ENCODE peak calls at places on chromosomes 5 and 9, in four cellular contexts. One of them, this sample, is unnamed. For H3K36me3, the result is how much of the 10 kb centered on the place peaks cover.

GRCh38 chr9:92657296-92658094 is 12.4 kb downstream of the IPPK start:
- DNase-seq in mesendoderm: peak
- DNase-seq in naive thymus-derived CD4-positive, alpha-beta T cell: no peak
- DNase-seq in SK-N-MC: no peak
- DNase-seq in this sample: no peak

GRCh38 chr5:33549982-33550567 is 109.3 kb downstream of the TARS1 start:
- DNase-seq in naive thymus-derived CD4-positive, alpha-beta T cell: no peak
- DNase-seq in mesendoderm: no peak
- DNase-seq in SK-N-MC: no peak
- DNase-seq in this sample: no peak

GRCh38 chr5:21145376-21145775 is 1157.4 kb upstream of the CDH18 start:
- DNase-seq in mesendoderm: no peak
- DNase-seq in naive thymus-derived CD4-positive, alpha-beta T cell: no peak
- DNase-seq in SK-N-MC: no peak
- DNase-seq in this sample: no peak

GRCh38 chr5:172403191-172403794 is 51.0 kb downstream of the SH3PXD2B start:
- DNase-seq in SK-N-MC: no peak
- DNase-seq in naive thymus-derived CD4-positive, alpha-beta T cell: no peak
- DNase-seq in mesendoderm: no peak
- DNase-seq in this sample: no peak

GRCh38 chr9:96486351-96487029 is 36.5 kb downstream of the HABP4 start:
- DNase-seq in naive thymus-derived CD4-positive, alpha-beta T cell: no peak
- DNase-seq in mesendoderm: no peak
- DNase-seq in SK-N-MC: no peak
- DNase-seq in this sample: no peak

GRCh38 chr5:51371052-51371451 is 12.2 kb upstream of the ISL1 start:
- DNase-seq in naive thymus-derived CD4-positive, alpha-beta T cell: no peak
- DNase-seq in SK-N-MC: no peak
- DNase-seq in mesendoderm: no peak
- DNase-seq in this sample: no peak

GRCh38 chr5:169125571-169125970 is 175.4 kb downstream of the SLIT3 start:
- DNase-seq in mesendoderm: peak
- DNase-seq in SK-N-MC: no peak
- DNase-seq in naive thymus-derived CD4-positive, alpha-beta T cell: no peak
- DNase-seq in this sample: no peak

GRCh38 chr5:96067902-96068614 is 106.4 kb upstream of the ELL2 start:
- DNase-seq in mesendoderm: peak
- DNase-seq in naive thymus-derived CD4-positive, alpha-beta T cell: no peak
- DNase-seq in SK-N-MC: no peak
- DNase-seq in this sample: no peak

GRCh38 chr5:10595678-10596309 is 31.9 kb downstream of the ANKRD33B start:
- DNase-seq in mesendoderm: no peak
- DNase-seq in naive thymus-derived CD4-positive, alpha-beta T cell: no peak
- DNase-seq in SK-N-MC: no peak
- DNase-seq in this sample: no peak

GRCh38 chr9:34454571-34455065 is 3.8 kb downstream of the FAM219A start:
- DNase-seq in SK-N-MC: no peak
- DNase-seq in naive thymus-derived CD4-positive, alpha-beta T cell: no peak
- DNase-seq in mesendoderm: peak
- DNase-seq in this sample: no peak

GRCh38 chr9:94868462-94868861 is 142.0 kb downstream of the AOPEP start:
- DNase-seq in SK-N-MC: no peak
- DNase-seq in naive thymus-derived CD4-positive, alpha-beta T cell: no peak
- DNase-seq in mesendoderm: no peak
- DNase-seq in this sample: no peak

GRCh38 chr5:170773031-170773985 is 10.2 kb upstream of the GABRP start:
- DNase-seq in naive thymus-derived CD4-positive, alpha-beta T cell: no peak
- DNase-seq in mesendoderm: peak
- DNase-seq in SK-N-MC: no peak
- DNase-seq in this sample: no peak

GRCh38 chr9:71608825-71609452 is 159.4 kb downstream of the CEMIP2 start:
- DNase-seq in naive thymus-derived CD4-positive, alpha-beta T cell: no peak
- DNase-seq in mesendoderm: peak
- DNase-seq in SK-N-MC: no peak
- DNase-seq in this sample: no peak

GRCh38 chr5:129172561-129172960 is 78.0 kb downstream of the ISOC1 start:
- DNase-seq in SK-N-MC: no peak
- DNase-seq in mesendoderm: peak
- DNase-seq in naive thymus-derived CD4-positive, alpha-beta T cell: no peak
- DNase-seq in this sample: no peak

GRCh38 chr9:35748858-35749514 is at the start of the genes GBA2 and RGP1:
- DNase-seq in mesendoderm: peak
- DNase-seq in SK-N-MC: no peak
- DNase-seq in naive thymus-derived CD4-positive, alpha-beta T cell: peak
- DNase-seq in this sample: peak

GRCh38 chr5:125186911-125187375 is 440.5 kb upstream of the ZNF608 start:
- DNase-seq in SK-N-MC: no peak
- DNase-seq in mesendoderm: no peak
- DNase-seq in naive thymus-derived CD4-positive, alpha-beta T cell: no peak
- DNase-seq in this sample: no peak

GRCh38 chr9:70046274-70047070 is 2.8 kb downstream of the MAMDC2 start:
- DNase-seq in naive thymus-derived CD4-positive, alpha-beta T cell: no peak
- DNase-seq in SK-N-MC: no peak
- DNase-seq in mesendoderm: peak
- DNase-seq in this sample: no peak

GRCh38 chr9:36317766-36318165 is 59.5 kb upstream of the GNE start:
- DNase-seq in naive thymus-derived CD4-positive, alpha-beta T cell: no peak
- DNase-seq in SK-N-MC: no peak
- DNase-seq in mesendoderm: peak
- DNase-seq in this sample: no peak

GRCh38 chr5:179771496-179771895 is 22.3 kb upstream of the LTC4S start:
- DNase-seq in naive thymus-derived CD4-positive, alpha-beta T cell: no peak
- DNase-seq in mesendoderm: no peak
- DNase-seq in SK-N-MC: no peak
- DNase-seq in this sample: no peak

GRCh38 chr5:67146574-67146973 is 50.0 kb downstream of the CD180 start:
- DNase-seq in SK-N-MC: peak
- DNase-seq in mesendoderm: no peak
- DNase-seq in naive thymus-derived CD4-positive, alpha-beta T cell: no peak
- DNase-seq in this sample: no peak

GRCh38 chr9:101457003-101457402 is 21.4 kb upstream of the ALDOB start:
- DNase-seq in naive thymus-derived CD4-positive, alpha-beta T cell: no peak
- DNase-seq in SK-N-MC: no peak
- DNase-seq in mesendoderm: peak
- DNase-seq in this sample: no peak

GRCh38 chr9:134268308-134268724 is 57.9 kb upstream of the RXRA start:
- DNase-seq in mesendoderm: no peak
- DNase-seq in naive thymus-derived CD4-positive, alpha-beta T cell: no peak
- DNase-seq in SK-N-MC: no peak
- DNase-seq in this sample: no peak

GRCh38 chr5:40679998-40680681 is 425 bp downstream of the PTGER4 start:
- DNase-seq in naive thymus-derived CD4-positive, alpha-beta T cell: peak
- DNase-seq in SK-N-MC: no peak
- DNase-seq in mesendoderm: peak
- DNase-seq in this sample: peak

GRCh38 chr9:108049026-108049591 is 559.5 kb upstream of the KLF4 start:
- DNase-seq in SK-N-MC: no peak
- DNase-seq in mesendoderm: peak
- DNase-seq in naive thymus-derived CD4-positive, alpha-beta T cell: no peak
- DNase-seq in this sample: no peak

GRCh38 chr5:109388407-109388806 is 21.4 kb downstream of the PJA2 start:
- DNase-seq in naive thymus-derived CD4-positive, alpha-beta T cell: no peak
- DNase-seq in mesendoderm: peak
- DNase-seq in SK-N-MC: no peak
- DNase-seq in this sample: no peak

GRCh38 chr9:120474579-120475243 is 105.3 kb downstream of the CDK5RAP2 start:
- DNase-seq in mesendoderm: no peak
- DNase-seq in naive thymus-derived CD4-positive, alpha-beta T cell: no peak
- DNase-seq in SK-N-MC: no peak
- DNase-seq in this sample: no peak

DNA sequence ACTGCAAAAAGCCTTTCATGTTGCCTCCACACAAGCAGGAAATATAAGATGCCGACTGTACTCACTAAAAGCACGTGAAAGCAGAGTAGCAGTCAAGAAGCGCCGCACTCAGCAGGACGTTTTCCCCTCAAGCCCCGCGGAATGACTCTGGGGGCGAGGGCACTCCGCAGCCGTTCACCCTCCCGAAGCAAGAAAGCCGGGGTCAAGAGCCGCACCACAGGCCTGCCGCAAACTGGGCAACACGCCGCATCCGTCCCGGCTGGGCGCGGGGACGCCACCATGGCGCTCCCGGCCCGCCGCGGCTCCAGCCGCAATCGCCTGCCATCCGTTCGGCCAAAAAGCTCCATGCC is 364 bp downstream of the RPS6 start:
- DNase-seq in mesendoderm: no peak
- DNase-seq in SK-N-MC: no peak
- DNase-seq in naive thymus-derived CD4-positive, alpha-beta T cell: no peak
- DNase-seq in this sample: peak
- H3K36me3 ChIP-seq in mesendoderm: under half
- H3K36me3 ChIP-seq in SK-N-MC: under half
- H3K36me3 ChIP-seq in naive thymus-derived CD4-positive, alpha-beta T cell: under half
- H3K36me3 ChIP-seq in this sample: under half

GRCh38 chr9:111915425-111915758 is 18.8 kb downstream of the UGCG start:
- DNase-seq in mesendoderm: no peak
- DNase-seq in naive thymus-derived CD4-positive, alpha-beta T cell: no peak
- DNase-seq in SK-N-MC: no peak
- DNase-seq in this sample: no peak
- H3K36me3 ChIP-seq in mesendoderm: under half
- H3K36me3 ChIP-seq in naive thymus-derived CD4-positive, alpha-beta T cell: under half
- H3K36me3 ChIP-seq in SK-N-MC: under half
- H3K36me3 ChIP-seq in this sample: under half

GRCh38 chr5:463301-463700 is 20.3 kb downstream of the EXOC3 start:
- DNase-seq in SK-N-MC: no peak
- DNase-seq in naive thymus-derived CD4-positive, alpha-beta T cell: no peak
- DNase-seq in mesendoderm: no peak
- DNase-seq in this sample: no peak
- H3K36me3 ChIP-seq in SK-N-MC: under half
- H3K36me3 ChIP-seq in naive thymus-derived CD4-positive, alpha-beta T cell: under half
- H3K36me3 ChIP-seq in mesendoderm: under half
- H3K36me3 ChIP-seq in this sample: under half

DNA sequence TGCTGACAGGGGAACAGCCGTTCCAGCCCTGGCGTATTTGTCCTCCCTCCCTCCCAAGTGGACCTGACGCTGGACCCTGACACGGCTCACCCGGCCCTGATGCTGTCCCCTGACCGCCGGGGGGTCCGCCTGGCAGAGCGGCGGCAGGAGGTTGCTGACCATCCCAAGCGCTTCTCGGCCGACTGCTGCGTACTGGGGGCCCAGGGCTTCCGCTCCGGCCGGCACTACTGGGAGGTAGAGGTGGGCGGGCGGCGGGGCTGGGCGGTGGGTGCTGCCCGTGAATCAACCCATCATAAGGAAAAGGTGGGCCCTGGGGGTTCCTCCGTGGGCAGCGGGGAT is 9.6 kb downstream of the RACK1 start:
- DNase-seq in SK-N-MC: no peak
- DNase-seq in naive thymus-derived CD4-positive, alpha-beta T cell: no peak
- DNase-seq in mesendoderm: no peak
- DNase-seq in this sample: no peak
- H3K36me3 ChIP-seq in SK-N-MC: under half
- H3K36me3 ChIP-seq in naive thymus-derived CD4-positive, alpha-beta T cell: under half
- H3K36me3 ChIP-seq in mesendoderm: under half
- H3K36me3 ChIP-seq in this sample: half or more

This sample was measured in CD4-positive, alpha-beta memory T cell.